ENCODE peak calls at places on chromosomes 7 and 10, in ten cellular contexts. P, X, A, Y, O, B, C, Q, D and I are unnamed samples.
A peak's percentile ranks its signal among the peaks of the same experiment; 100 is the strongest.

GRCh38 chr7:21370283-21370982 is 57.5 kb upstream of the SP4 start:
- DNase-seq in P (no peak), X (no peak), A (no peak), Y (no peak), O (no peak), B (no peak), C (no peak), Q (no peak), D (no peak), I (no peak)

GRCh38 chr7:22387583-22387982 is 30.6 kb upstream of the RAPGEF5 start:
- DNase-seq in P (no peak), X (no peak), A (no peak), Y (peak; percentile 70), O (no peak), B (peak; percentile 67), C (no peak), Q (peak; percentile 37), D (no peak), I (peak; percentile 82)

GRCh38 chr7:11256501-11256900 is 282.8 kb downstream of the PHF14 start:
- DNase-seq in P (no peak), X (no peak), A (no peak), Y (no peak), O (no peak), B (no peak), C (no peak), Q (no peak), D (no peak), I (no peak)

GRCh38 chr7:100509213-100509612 is 25.5 kb downstream of the NYAP1 start:
- DNase-seq in P (no peak), X (no peak), A (no peak), Y (peak; percentile 49), O (no peak), B (peak; percentile 83), C (no peak), Q (no peak), D (no peak), I (no peak)

GRCh38 chr10:108180883-108181282 is 1016.4 kb upstream of the SORCS1 start:
- DNase-seq in P (no peak), X (no peak), A (no peak), Y (peak; percentile 40), O (no peak), B (peak; percentile 23), C (no peak), Q (no peak), D (no peak), I (no peak)

GRCh38 chr7:148368562-148368961 is 222.0 kb upstream of the C7orf33 start:
- DNase-seq in P (no peak), X (no peak), A (no peak), Y (no peak), O (no peak), B (no peak), C (no peak), Q (no peak), D (no peak), I (no peak)

GRCh38 chr7:94003446-94004023 is 620 bp downstream of the BET1 start:
- DNase-seq in P (no peak), X (no peak), A (no peak), Y (peak; percentile 33), O (no peak), B (no peak), C (no peak), Q (no peak), D (no peak), I (peak; percentile 5)

GRCh38 chr7:23662124-23662982 is 17.6 kb upstream of the FAM221A start:
- DNase-seq in P (no peak), X (no peak), A (no peak), Y (peak; percentile 33), O (no peak), B (peak; percentile 88), C (no peak), Q (no peak), D (no peak), I (no peak)

GRCh38 chr10:87734987-87735827 is 75.5 kb downstream of the PAPSS2 start:
- DNase-seq in P (no peak), X (no peak), A (no peak), Y (peak; percentile 67), O (peak; percentile 59), B (peak; percentile 73), C (peak; percentile 40), Q (no peak), D (no peak), I (no peak)

GRCh38 chr7:19491821-19492452 is 216.9 kb downstream of the POLR1F start:
- DNase-seq in P (no peak), X (no peak), A (no peak), Y (peak; percentile 32), O (peak; percentile 7), B (peak; percentile 53), C (no peak), Q (no peak), D (no peak), I (peak; percentile 21)

GRCh38 chr10:28177944-28178637 is 124.8 kb downstream of the MPP7 start:
- DNase-seq in P (no peak), X (no peak), A (no peak), Y (peak; percentile 19), O (peak; percentile 8), B (peak; percentile 14), C (no peak), Q (no peak), D (no peak), I (no peak)

GRCh38 chr10:103256613-103257012 is 10.9 kb downstream of the RPEL1 start:
- DNase-seq in P (no peak), X (no peak), A (no peak), Y (no peak), O (no peak), B (no peak), C (no peak), Q (no peak), D (no peak), I (no peak)

GRCh38 chr7:12369072-12369471 is 34.6 kb downstream of the VWDE start:
- DNase-seq in P (no peak), X (no peak), A (no peak), Y (no peak), O (no peak), B (no peak), C (no peak), Q (no peak), D (no peak), I (no peak)

GRCh38 chr7:14766747-14767146 is 135.8 kb downstream of the DGKB start:
- DNase-seq in P (no peak), X (no peak), A (no peak), Y (peak; percentile 8), O (no peak), B (no peak), C (no peak), Q (no peak), D (no peak), I (no peak)

GRCh38 chr10:124496150-124496549 is 34.5 kb downstream of the LHPP start:
- DNase-seq in P (no peak), X (no peak), A (no peak), Y (no peak), O (no peak), B (no peak), C (no peak), Q (no peak), D (no peak), I (no peak)

GRCh38 chr10:83076443-83076842 is 1062.9 kb upstream of the GHITM start:
- DNase-seq in P (no peak), X (no peak), A (no peak), Y (no peak), O (no peak), B (no peak), C (no peak), Q (no peak), D (no peak), I (no peak)